ENCODE peak calls at places on chromosomes 3 and 15, in five cellular contexts. One of them, this sample, is unnamed.

GRCh38 chr15:71083349-71083748 is 31.9 kb upstream of the THSD4 start:
- DNase-seq in heart left ventricle: no peak
- DNase-seq in AG10803: peak
- DNase-seq in neural crest cell: no peak
- DNase-seq in body of pancreas: no peak
- DNase-seq in this sample: no peak

GRCh38 chr15:25250011-25250596 is 188.7 kb downstream of the UBE3A start:
- DNase-seq in heart left ventricle: peak
- DNase-seq in body of pancreas: peak
- DNase-seq in neural crest cell: no peak
- DNase-seq in AG10803: no peak
- DNase-seq in this sample: peak

GRCh38 chr15:85307687-85308045 is 72.7 kb upstream of the AKAP13 start:
- DNase-seq in heart left ventricle: no peak
- DNase-seq in AG10803: no peak
- DNase-seq in body of pancreas: peak
- DNase-seq in neural crest cell: no peak
- DNase-seq in this sample: no peak

GRCh38 chr3:159252274-159252673 is 450.4 kb downstream of the MFSD1 start:
- DNase-seq in AG10803: peak
- DNase-seq in heart left ventricle: no peak
- DNase-seq in neural crest cell: no peak
- DNase-seq in body of pancreas: no peak
- DNase-seq in this sample: no peak

GRCh38 chr15:100781961-100782525 is 97.6 kb upstream of the ALDH1A3 start:
- DNase-seq in AG10803: no peak
- DNase-seq in neural crest cell: no peak
- DNase-seq in heart left ventricle: no peak
- DNase-seq in body of pancreas: no peak
- DNase-seq in this sample: peak

GRCh38 chr15:101187820-101188516 is 63.9 kb downstream of the CHSY1 start:
- DNase-seq in body of pancreas: no peak
- DNase-seq in heart left ventricle: no peak
- DNase-seq in neural crest cell: no peak
- DNase-seq in AG10803: peak
- DNase-seq in this sample: no peak

GRCh38 chr3:195173696-195174095 is 97.3 kb downstream of the XXYLT1 start:
- DNase-seq in AG10803: no peak
- DNase-seq in neural crest cell: no peak
- DNase-seq in body of pancreas: no peak
- DNase-seq in heart left ventricle: no peak
- DNase-seq in this sample: no peak

GRCh38 chr15:38474155-38474757 is 20.3 kb downstream of the FAM98B start:
- DNase-seq in heart left ventricle: no peak
- DNase-seq in neural crest cell: no peak
- DNase-seq in body of pancreas: peak
- DNase-seq in AG10803: peak
- DNase-seq in this sample: no peak

GRCh38 chr15:85743392-85744045 is 51.2 kb downstream of the KLHL25 start:
- DNase-seq in AG10803: no peak
- DNase-seq in body of pancreas: no peak
- DNase-seq in neural crest cell: no peak
- DNase-seq in heart left ventricle: no peak
- DNase-seq in this sample: no peak

GRCh38 chr3:53482227-53482626 is 12.2 kb upstream of the CACNA1D start:
- DNase-seq in neural crest cell: no peak
- DNase-seq in AG10803: no peak
- DNase-seq in body of pancreas: no peak
- DNase-seq in heart left ventricle: no peak
- DNase-seq in this sample: no peak

GRCh38 chr15:90845201-90845949 is 23.0 kb upstream of the FURIN start:
- DNase-seq in AG10803: peak
- DNase-seq in neural crest cell: no peak
- DNase-seq in body of pancreas: no peak
- DNase-seq in heart left ventricle: no peak
- DNase-seq in this sample: no peak

GRCh38 chr3:102505542-102505941 is 70.7 kb downstream of the ZPLD1 start:
- DNase-seq in AG10803: no peak
- DNase-seq in body of pancreas: no peak
- DNase-seq in heart left ventricle: no peak
- DNase-seq in neural crest cell: no peak
- DNase-seq in this sample: no peak

GRCh38 chr3:196115678-196116083 is 33.8 kb upstream of the TFRC start:
- DNase-seq in AG10803: no peak
- DNase-seq in heart left ventricle: no peak
- DNase-seq in neural crest cell: no peak
- DNase-seq in body of pancreas: no peak
- DNase-seq in this sample: no peak

GRCh38 chr3:125645613-125646012 is 50.3 kb upstream of the OSBPL11 start:
- DNase-seq in heart left ventricle: no peak
- DNase-seq in neural crest cell: no peak
- DNase-seq in AG10803: no peak
- DNase-seq in body of pancreas: no peak
- DNase-seq in this sample: no peak

GRCh38 chr3:131067983-131068382 is 41.3 kb downstream of the NEK11 start:
- DNase-seq in neural crest cell: no peak
- DNase-seq in AG10803: no peak
- DNase-seq in body of pancreas: no peak
- DNase-seq in heart left ventricle: no peak
- DNase-seq in this sample: no peak

GRCh38 chr15:37824717-37825382 is 109.6 kb upstream of the TMCO5A start:
- DNase-seq in heart left ventricle: no peak
- DNase-seq in neural crest cell: no peak
- DNase-seq in body of pancreas: no peak
- DNase-seq in AG10803: peak
- DNase-seq in this sample: no peak

GRCh38 chr3:188218571-188218970 is 64.6 kb downstream of the LPP start:
- DNase-seq in neural crest cell: no peak
- DNase-seq in body of pancreas: no peak
- DNase-seq in heart left ventricle: no peak
- DNase-seq in AG10803: no peak
- DNase-seq in this sample: no peak

GRCh38 chr3:146350852-146351251 is 99.9 kb upstream of the PLSCR4 start:
- DNase-seq in heart left ventricle: no peak
- DNase-seq in AG10803: no peak
- DNase-seq in body of pancreas: no peak
- DNase-seq in neural crest cell: no peak
- DNase-seq in this sample: no peak

GRCh38 chr15:84868037-84868880 is 16.2 kb upstream of the SLC28A1 start:
- DNase-seq in neural crest cell: no peak
- DNase-seq in body of pancreas: no peak
- DNase-seq in AG10803: no peak
- DNase-seq in heart left ventricle: no peak
- DNase-seq in this sample: no peak

GRCh38 chr15:100207053-100207452 is 134.7 kb downstream of the ADAMTS17 start:
- DNase-seq in heart left ventricle: no peak
- DNase-seq in neural crest cell: no peak
- DNase-seq in body of pancreas: peak
- DNase-seq in AG10803: no peak
- DNase-seq in this sample: no peak

GRCh38 chr15:70281811-70282307 is 184.1 kb upstream of the TLE3 start:
- DNase-seq in AG10803: peak
- DNase-seq in heart left ventricle: no peak
- DNase-seq in neural crest cell: no peak
- DNase-seq in body of pancreas: no peak
- DNase-seq in this sample: no peak

GRCh38 chr3:52051444-52051843 is 4.9 kb downstream of the DUSP7 start:
- DNase-seq in heart left ventricle: no peak
- DNase-seq in body of pancreas: no peak
- DNase-seq in neural crest cell: no peak
- DNase-seq in AG10803: no peak
- DNase-seq in this sample: no peak

GRCh38 chr3:52053307-52054304 is 2.8 kb downstream of the DUSP7 start:
- DNase-seq in body of pancreas: no peak
- DNase-seq in AG10803: no peak
- DNase-seq in heart left ventricle: no peak
- DNase-seq in neural crest cell: no peak
- DNase-seq in this sample: no peak

GRCh38 chr3:52050571-52050970 is 5.8 kb downstream of the DUSP7 start:
- DNase-seq in body of pancreas: no peak
- DNase-seq in heart left ventricle: no peak
- DNase-seq in AG10803: no peak
- DNase-seq in neural crest cell: no peak
- DNase-seq in this sample: no peak

GRCh38 chr3:52054689-52055511 is 1.5 kb downstream of the DUSP7 start:
- DNase-seq in AG10803: peak
- DNase-seq in heart left ventricle: no peak
- DNase-seq in body of pancreas: no peak
- DNase-seq in neural crest cell: peak
- DNase-seq in this sample: no peak

DNA sequence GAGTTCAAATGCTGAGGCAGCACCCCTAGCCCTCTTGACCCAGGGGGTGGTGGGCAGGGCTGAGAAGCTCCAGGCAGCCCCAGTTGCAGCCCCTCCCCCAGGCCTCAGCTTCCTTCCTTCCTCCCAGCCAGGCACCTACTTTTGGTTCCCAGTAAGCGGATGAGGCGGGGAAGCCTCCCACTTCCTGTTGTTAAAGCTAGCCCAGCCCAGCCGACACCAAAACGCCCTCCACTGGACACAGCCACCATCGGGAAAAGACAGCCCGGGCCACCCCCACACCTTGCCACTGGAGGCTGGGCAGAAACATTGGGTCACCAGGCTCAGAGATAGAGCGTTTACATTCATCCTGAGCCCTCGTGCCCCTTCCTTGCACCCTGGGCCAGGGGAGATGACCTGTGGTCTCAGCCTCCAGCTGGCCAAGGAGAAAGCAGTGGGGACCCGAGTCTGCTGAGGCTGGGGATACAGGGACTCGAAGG is 3.5 kb downstream of the DUSP7 start:
- DNase-seq in AG10803: peak
- DNase-seq in heart left ventricle: peak
- DNase-seq in body of pancreas: peak
- DNase-seq in neural crest cell: peak
- DNase-seq in this sample: no peak
- TF ChIP-seq CTCF in AG10803: peak
- TF ChIP-seq CTCF in heart left ventricle: peak
- TF ChIP-seq CTCF in body of pancreas: peak
- TF ChIP-seq CTCF in neural crest cell: no peak
- TF ChIP-seq CTCF in this sample: no peak

GRCh38 chr3:137792633-137793271 is 28.6 kb downstream of the SOX14 start:
- DNase-seq in neural crest cell: peak
- DNase-seq in heart left ventricle: no peak
- DNase-seq in AG10803: peak
- DNase-seq in body of pancreas: peak
- DNase-seq in this sample: no peak
- TF ChIP-seq CTCF in neural crest cell: peak
- TF ChIP-seq CTCF in heart left ventricle: peak
- TF ChIP-seq CTCF in AG10803: peak
- TF ChIP-seq CTCF in body of pancreas: peak
- TF ChIP-seq CTCF in this sample: peak

DNA sequence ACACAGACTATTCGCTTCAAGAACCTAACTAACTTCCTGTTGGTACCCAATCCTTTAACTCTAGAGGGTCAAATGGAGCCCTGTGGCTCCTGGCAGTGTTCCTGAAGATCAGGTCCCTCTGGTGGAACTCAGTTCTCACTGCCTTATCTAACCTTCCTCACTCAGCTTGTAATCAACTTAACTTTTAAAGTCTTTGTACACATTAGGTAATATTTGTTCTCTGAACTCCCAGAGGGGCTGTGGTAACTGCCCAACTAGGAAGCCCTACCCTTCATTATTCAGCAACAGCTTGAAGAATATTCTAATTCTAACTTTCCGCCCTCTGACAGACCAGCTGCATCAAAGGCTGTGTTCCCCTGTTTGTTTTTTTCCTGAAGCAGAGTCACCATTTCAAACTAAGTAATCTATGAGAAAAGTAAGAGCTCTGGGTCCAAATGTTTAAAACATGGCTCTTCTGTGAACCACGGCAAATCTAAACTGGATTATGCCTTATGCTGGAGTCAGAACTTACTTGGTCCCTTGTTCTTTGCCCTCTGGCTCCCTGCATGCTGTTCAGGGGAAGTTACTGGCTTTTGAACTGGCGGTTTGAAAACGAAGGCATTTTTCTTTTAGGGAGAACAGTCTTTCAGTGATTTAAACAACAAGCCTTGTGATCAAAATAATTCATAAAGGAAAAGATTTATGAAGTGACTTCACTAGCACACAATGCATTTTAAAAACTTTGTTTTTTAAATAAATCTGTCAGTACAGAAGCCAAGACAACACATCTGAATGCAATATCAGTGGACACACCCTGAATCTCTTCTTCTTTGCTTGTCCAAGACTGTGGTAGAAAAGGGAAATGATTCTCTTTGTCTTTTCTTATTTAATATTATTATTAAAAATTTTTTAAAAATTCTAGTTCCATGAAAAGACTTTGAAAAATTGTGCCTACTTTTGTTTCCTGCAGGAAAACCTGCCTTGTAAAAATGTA is 365.6 kb downstream of the TIGIT start:
- DNase-seq in heart left ventricle: no peak
- DNase-seq in body of pancreas: no peak
- DNase-seq in AG10803: peak
- DNase-seq in neural crest cell: no peak
- DNase-seq in this sample: no peak
- TF ChIP-seq CTCF in heart left ventricle: peak
- TF ChIP-seq CTCF in body of pancreas: no peak
- TF ChIP-seq CTCF in AG10803: no peak
- TF ChIP-seq CTCF in neural crest cell: no peak
- TF ChIP-seq CTCF in this sample: no peak

GRCh38 chr3:175432338-175433025 is 573.3 kb downstream of the NAALADL2 start:
- DNase-seq in heart left ventricle: no peak
- DNase-seq in AG10803: peak
- DNase-seq in body of pancreas: no peak
- DNase-seq in neural crest cell: no peak
- DNase-seq in this sample: no peak
- TF ChIP-seq CTCF in heart left ventricle: no peak
- TF ChIP-seq CTCF in AG10803: no peak
- TF ChIP-seq CTCF in body of pancreas: no peak
- TF ChIP-seq CTCF in neural crest cell: no peak
- TF ChIP-seq CTCF in this sample: no peak

GRCh38 chr3:182671942-182672341 is 121.4 kb upstream of the ATP11B start:
- DNase-seq in AG10803: peak
- DNase-seq in heart left ventricle: no peak
- DNase-seq in neural crest cell: no peak
- DNase-seq in body of pancreas: no peak
- DNase-seq in this sample: no peak
- TF ChIP-seq CTCF in AG10803: peak
- TF ChIP-seq CTCF in heart left ventricle: no peak
- TF ChIP-seq CTCF in neural crest cell: no peak
- TF ChIP-seq CTCF in body of pancreas: no peak
- TF ChIP-seq CTCF in this sample: no peak

GRCh38 chr15:50003786-50004334 is 115.2 kb downstream of the ATP8B4 start:
- DNase-seq in heart left ventricle: peak
- DNase-seq in AG10803: peak
- DNase-seq in neural crest cell: peak
- DNase-seq in body of pancreas: peak
- DNase-seq in this sample: peak
- TF ChIP-seq CTCF in heart left ventricle: peak
- TF ChIP-seq CTCF in AG10803: peak
- TF ChIP-seq CTCF in neural crest cell: peak
- TF ChIP-seq CTCF in body of pancreas: peak
- TF ChIP-seq CTCF in this sample: peak

GRCh38 chr3:100561459-100562158 is 47.8 kb upstream of the ADGRG7 start:
- DNase-seq in heart left ventricle: no peak
- DNase-seq in AG10803: peak
- DNase-seq in neural crest cell: no peak
- DNase-seq in body of pancreas: no peak
- DNase-seq in this sample: no peak
- TF ChIP-seq CTCF in heart left ventricle: no peak
- TF ChIP-seq CTCF in AG10803: no peak
- TF ChIP-seq CTCF in neural crest cell: no peak
- TF ChIP-seq CTCF in body of pancreas: no peak
- TF ChIP-seq CTCF in this sample: no peak